ENCODE peak calls at places on chromosomes 12 and 14, in ten cellular contexts. One of them, this sample, is unnamed. For H3K36me3, the result is how much of the 10 kb centered on the place peaks cover.

GRCh38 chr14:95291859-95292542 is 27.7 kb downstream of the CLMN start:
- DNase-seq in body of pancreas: peak
- DNase-seq in heart left ventricle: peak
- DNase-seq in fibroblast of lung: peak
- DNase-seq in right lobe of liver: no peak
- DNase-seq in left ventricle myocardium inferior: peak
- DNase-seq in brain microvascular endothelial cell: peak
- DNase-seq in stomach: peak
- DNase-seq in mammary epithelial cell: peak
- DNase-seq in pancreas: peak
- DNase-seq in this sample: no peak

GRCh38 chr12:61566183-61566582 is 694.0 kb upstream of the USP15 start:
- DNase-seq in body of pancreas: no peak
- DNase-seq in brain microvascular endothelial cell: no peak
- DNase-seq in stomach: no peak
- DNase-seq in mammary epithelial cell: no peak
- DNase-seq in left ventricle myocardium inferior: no peak
- DNase-seq in fibroblast of lung: no peak
- DNase-seq in right lobe of liver: no peak
- DNase-seq in pancreas: no peak
- DNase-seq in heart left ventricle: no peak
- DNase-seq in this sample: no peak

GRCh38 chr12:107131832-107132616 is 38.7 kb upstream of the CRY1 start:
- DNase-seq in mammary epithelial cell: peak
- DNase-seq in heart left ventricle: no peak
- DNase-seq in left ventricle myocardium inferior: no peak
- DNase-seq in right lobe of liver: no peak
- DNase-seq in fibroblast of lung: peak
- DNase-seq in stomach: no peak
- DNase-seq in brain microvascular endothelial cell: peak
- DNase-seq in body of pancreas: peak
- DNase-seq in pancreas: peak
- DNase-seq in this sample: peak

GRCh38 chr12:104243551-104243950 is 28.0 kb downstream of the TXNRD1 start:
- DNase-seq in fibroblast of lung: peak
- DNase-seq in mammary epithelial cell: no peak
- DNase-seq in body of pancreas: no peak
- DNase-seq in brain microvascular endothelial cell: no peak
- DNase-seq in right lobe of liver: no peak
- DNase-seq in stomach: no peak
- DNase-seq in left ventricle myocardium inferior: no peak
- DNase-seq in pancreas: no peak
- DNase-seq in heart left ventricle: no peak
- DNase-seq in this sample: no peak

GRCh38 chr12:108691995-108692808 is 39.1 kb downstream of the CORO1C start:
- DNase-seq in body of pancreas: no peak
- DNase-seq in pancreas: no peak
- DNase-seq in heart left ventricle: no peak
- DNase-seq in mammary epithelial cell: no peak
- DNase-seq in right lobe of liver: no peak
- DNase-seq in fibroblast of lung: peak
- DNase-seq in stomach: no peak
- DNase-seq in left ventricle myocardium inferior: peak
- DNase-seq in brain microvascular endothelial cell: no peak
- DNase-seq in this sample: peak

GRCh38 chr14:29463727-29464370 is 463.8 kb downstream of the PRKD1 start:
- DNase-seq in left ventricle myocardium inferior: no peak
- DNase-seq in pancreas: no peak
- DNase-seq in right lobe of liver: no peak
- DNase-seq in heart left ventricle: no peak
- DNase-seq in fibroblast of lung: peak
- DNase-seq in body of pancreas: no peak
- DNase-seq in mammary epithelial cell: no peak
- DNase-seq in brain microvascular endothelial cell: no peak
- DNase-seq in stomach: no peak
- DNase-seq in this sample: no peak

GRCh38 chr12:54463484-54463883 is 9.9 kb downstream of the GTSF1 start:
- DNase-seq in stomach: no peak
- DNase-seq in pancreas: no peak
- DNase-seq in right lobe of liver: no peak
- DNase-seq in body of pancreas: no peak
- DNase-seq in left ventricle myocardium inferior: no peak
- DNase-seq in mammary epithelial cell: no peak
- DNase-seq in heart left ventricle: no peak
- DNase-seq in brain microvascular endothelial cell: no peak
- DNase-seq in fibroblast of lung: no peak
- DNase-seq in this sample: no peak

GRCh38 chr12:6322352-6322751 is 11.9 kb downstream of the PLEKHG6 start:
- DNase-seq in fibroblast of lung: no peak
- DNase-seq in brain microvascular endothelial cell: no peak
- DNase-seq in heart left ventricle: no peak
- DNase-seq in body of pancreas: no peak
- DNase-seq in stomach: no peak
- DNase-seq in pancreas: no peak
- DNase-seq in right lobe of liver: no peak
- DNase-seq in left ventricle myocardium inferior: no peak
- DNase-seq in mammary epithelial cell: no peak
- DNase-seq in this sample: peak

GRCh38 chr14:21911877-21912276 is 238.3 kb upstream of the OR4E1 start:
- DNase-seq in pancreas: no peak
- DNase-seq in right lobe of liver: no peak
- DNase-seq in mammary epithelial cell: no peak
- DNase-seq in fibroblast of lung: no peak
- DNase-seq in stomach: no peak
- DNase-seq in brain microvascular endothelial cell: no peak
- DNase-seq in left ventricle myocardium inferior: no peak
- DNase-seq in body of pancreas: no peak
- DNase-seq in heart left ventricle: no peak
- DNase-seq in this sample: no peak

GRCh38 chr14:75428230-75429104 is 645 bp downstream of the JDP2 start:
- DNase-seq in body of pancreas: peak
- DNase-seq in pancreas: peak
- DNase-seq in stomach: peak
- DNase-seq in heart left ventricle: peak
- DNase-seq in fibroblast of lung: peak
- DNase-seq in right lobe of liver: peak
- DNase-seq in brain microvascular endothelial cell: no peak
- DNase-seq in mammary epithelial cell: peak
- DNase-seq in left ventricle myocardium inferior: peak
- DNase-seq in this sample: peak

GRCh38 chr12:114744696-114745095 is 60.7 kb upstream of the TBX3 start:
- DNase-seq in heart left ventricle: no peak
- DNase-seq in left ventricle myocardium inferior: no peak
- DNase-seq in brain microvascular endothelial cell: no peak
- DNase-seq in fibroblast of lung: no peak
- DNase-seq in mammary epithelial cell: no peak
- DNase-seq in stomach: no peak
- DNase-seq in right lobe of liver: no peak
- DNase-seq in body of pancreas: no peak
- DNase-seq in pancreas: no peak
- DNase-seq in this sample: no peak

GRCh38 chr12:122226366-122227222 is 742 bp upstream of the DIABLO start:
- DNase-seq in pancreas: no peak
- DNase-seq in heart left ventricle: no peak
- DNase-seq in right lobe of liver: no peak
- DNase-seq in stomach: no peak
- DNase-seq in brain microvascular endothelial cell: no peak
- DNase-seq in fibroblast of lung: no peak
- DNase-seq in left ventricle myocardium inferior: no peak
- DNase-seq in body of pancreas: no peak
- DNase-seq in mammary epithelial cell: no peak
- DNase-seq in this sample: no peak
- H3K36me3 ChIP-seq in pancreas: under half
- H3K36me3 ChIP-seq in heart left ventricle: half or more
- H3K36me3 ChIP-seq in right lobe of liver: under half
- H3K36me3 ChIP-seq in stomach: half or more
- H3K36me3 ChIP-seq in brain microvascular endothelial cell: under half
- H3K36me3 ChIP-seq in fibroblast of lung: under half
- H3K36me3 ChIP-seq in left ventricle myocardium inferior: under half
- H3K36me3 ChIP-seq in body of pancreas: under half
- H3K36me3 ChIP-seq in mammary epithelial cell: under half
- H3K36me3 ChIP-seq in this sample: under half

GRCh38 chr12:21849878-21850277 is 75.4 kb upstream of the KCNJ8 start:
- DNase-seq in heart left ventricle: no peak
- DNase-seq in brain microvascular endothelial cell: no peak
- DNase-seq in stomach: no peak
- DNase-seq in body of pancreas: no peak
- DNase-seq in fibroblast of lung: no peak
- DNase-seq in mammary epithelial cell: no peak
- DNase-seq in right lobe of liver: no peak
- DNase-seq in pancreas: no peak
- DNase-seq in left ventricle myocardium inferior: no peak
- DNase-seq in this sample: no peak
- TF ChIP-seq CTCF in heart left ventricle: no peak
- TF ChIP-seq CTCF in brain microvascular endothelial cell: no peak
- TF ChIP-seq CTCF in stomach: no peak
- TF ChIP-seq CTCF in body of pancreas: no peak
- TF ChIP-seq CTCF in fibroblast of lung: no peak
- TF ChIP-seq CTCF in mammary epithelial cell: no peak
- TF ChIP-seq CTCF in right lobe of liver: no peak
- TF ChIP-seq CTCF in pancreas: no peak
- TF ChIP-seq CTCF in left ventricle myocardium inferior: no peak
- TF ChIP-seq CTCF in this sample: no peak

GRCh38 chr14:98366429-98366828 is 905.6 kb downstream of the BCL11B start:
- DNase-seq in right lobe of liver: no peak
- DNase-seq in body of pancreas: no peak
- DNase-seq in brain microvascular endothelial cell: no peak
- DNase-seq in heart left ventricle: no peak
- DNase-seq in stomach: no peak
- DNase-seq in left ventricle myocardium inferior: no peak
- DNase-seq in pancreas: no peak
- DNase-seq in fibroblast of lung: no peak
- DNase-seq in mammary epithelial cell: no peak
- DNase-seq in this sample: no peak

GRCh38 chr14:98370352-98370751 is 901.6 kb downstream of the BCL11B start:
- DNase-seq in heart left ventricle: no peak
- DNase-seq in right lobe of liver: no peak
- DNase-seq in stomach: no peak
- DNase-seq in brain microvascular endothelial cell: no peak
- DNase-seq in fibroblast of lung: no peak
- DNase-seq in mammary epithelial cell: peak
- DNase-seq in body of pancreas: no peak
- DNase-seq in pancreas: no peak
- DNase-seq in left ventricle myocardium inferior: no peak
- DNase-seq in this sample: no peak

GRCh38 chr14:98368916-98369315 is 903.1 kb downstream of the BCL11B start:
- DNase-seq in right lobe of liver: no peak
- DNase-seq in pancreas: no peak
- DNase-seq in stomach: no peak
- DNase-seq in fibroblast of lung: no peak
- DNase-seq in left ventricle myocardium inferior: no peak
- DNase-seq in body of pancreas: no peak
- DNase-seq in brain microvascular endothelial cell: no peak
- DNase-seq in mammary epithelial cell: peak
- DNase-seq in heart left ventricle: no peak
- DNase-seq in this sample: no peak

GRCh38 chr14:98369344-98369743 is 902.7 kb downstream of the BCL11B start:
- DNase-seq in body of pancreas: no peak
- DNase-seq in heart left ventricle: no peak
- DNase-seq in right lobe of liver: no peak
- DNase-seq in fibroblast of lung: no peak
- DNase-seq in left ventricle myocardium inferior: no peak
- DNase-seq in pancreas: no peak
- DNase-seq in mammary epithelial cell: no peak
- DNase-seq in brain microvascular endothelial cell: no peak
- DNase-seq in stomach: no peak
- DNase-seq in this sample: no peak

DNA sequence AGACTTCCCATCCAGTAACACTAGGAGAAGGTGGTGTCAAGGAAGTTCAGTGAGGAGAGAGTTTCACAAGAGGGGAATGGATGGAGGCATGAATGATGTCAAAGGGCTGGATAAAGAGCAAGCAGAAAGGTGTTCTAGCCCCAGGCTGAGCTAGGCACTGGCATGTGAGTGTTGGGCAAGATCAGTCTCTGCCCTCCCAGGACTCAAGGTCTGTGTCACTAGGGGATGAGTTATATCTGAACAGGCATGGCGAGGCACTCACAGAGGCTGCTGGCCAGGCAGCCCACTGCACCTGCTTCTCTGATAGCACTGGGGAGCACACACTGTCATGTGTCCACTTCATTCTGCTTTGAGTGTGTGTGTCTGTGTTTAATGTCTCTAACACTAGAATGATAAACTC is 903.8 kb downstream of the BCL11B start:
- DNase-seq in fibroblast of lung: no peak
- DNase-seq in left ventricle myocardium inferior: no peak
- DNase-seq in stomach: no peak
- DNase-seq in pancreas: no peak
- DNase-seq in body of pancreas: no peak
- DNase-seq in mammary epithelial cell: peak
- DNase-seq in heart left ventricle: no peak
- DNase-seq in brain microvascular endothelial cell: no peak
- DNase-seq in right lobe of liver: no peak
- DNase-seq in this sample: no peak
- H3K36me3 ChIP-seq in fibroblast of lung: under half
- H3K36me3 ChIP-seq in left ventricle myocardium inferior: under half
- H3K36me3 ChIP-seq in stomach: under half
- H3K36me3 ChIP-seq in pancreas: under half
- H3K36me3 ChIP-seq in body of pancreas: under half
- H3K36me3 ChIP-seq in mammary epithelial cell: under half
- H3K36me3 ChIP-seq in heart left ventricle: under half
- H3K36me3 ChIP-seq in brain microvascular endothelial cell: under half
- H3K36me3 ChIP-seq in right lobe of liver: under half
- H3K36me3 ChIP-seq in this sample: under half

GRCh38 chr14:88904206-88904647 is 79.8 kb downstream of the TTC8 start:
- DNase-seq in stomach: no peak
- DNase-seq in mammary epithelial cell: no peak
- DNase-seq in left ventricle myocardium inferior: no peak
- DNase-seq in right lobe of liver: no peak
- DNase-seq in body of pancreas: no peak
- DNase-seq in pancreas: no peak
- DNase-seq in brain microvascular endothelial cell: no peak
- DNase-seq in fibroblast of lung: peak
- DNase-seq in heart left ventricle: no peak
- DNase-seq in this sample: no peak
- TF ChIP-seq CTCF in stomach: no peak
- TF ChIP-seq CTCF in mammary epithelial cell: no peak
- TF ChIP-seq CTCF in left ventricle myocardium inferior: no peak
- TF ChIP-seq CTCF in right lobe of liver: no peak
- TF ChIP-seq CTCF in body of pancreas: no peak
- TF ChIP-seq CTCF in pancreas: no peak
- TF ChIP-seq CTCF in brain microvascular endothelial cell: no peak
- TF ChIP-seq CTCF in fibroblast of lung: no peak
- TF ChIP-seq CTCF in heart left ventricle: no peak
- TF ChIP-seq CTCF in this sample: no peak

DNA sequence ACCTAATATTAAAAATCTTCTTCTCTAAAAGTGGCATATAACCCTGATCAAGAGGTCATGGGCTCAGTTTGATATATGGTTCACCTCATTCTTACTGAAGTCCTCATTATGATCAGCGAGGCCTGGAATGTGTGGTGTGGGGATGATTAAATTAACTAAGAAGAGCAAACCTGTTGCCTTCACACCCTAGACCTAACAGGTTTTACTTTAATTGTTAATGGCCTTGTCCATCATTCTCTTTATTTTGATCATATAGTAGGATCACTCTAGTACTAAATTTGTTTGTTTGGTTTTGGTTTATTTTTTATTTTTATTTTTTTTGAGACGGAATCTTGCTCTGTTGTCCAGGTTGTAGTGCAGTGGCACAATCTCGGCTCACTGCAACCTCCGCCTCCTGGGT is 43.5 kb downstream of the VEZT start:
- DNase-seq in heart left ventricle: no peak
- DNase-seq in pancreas: no peak
- DNase-seq in body of pancreas: no peak
- DNase-seq in stomach: no peak
- DNase-seq in fibroblast of lung: no peak
- DNase-seq in left ventricle myocardium inferior: no peak
- DNase-seq in right lobe of liver: no peak
- DNase-seq in mammary epithelial cell: no peak
- DNase-seq in brain microvascular endothelial cell: no peak
- DNase-seq in this sample: no peak
- H3K36me3 ChIP-seq in heart left ventricle: half or more
- H3K36me3 ChIP-seq in pancreas: under half
- H3K36me3 ChIP-seq in body of pancreas: under half
- H3K36me3 ChIP-seq in stomach: half or more
- H3K36me3 ChIP-seq in fibroblast of lung: under half
- H3K36me3 ChIP-seq in left ventricle myocardium inferior: under half
- H3K36me3 ChIP-seq in right lobe of liver: under half
- H3K36me3 ChIP-seq in mammary epithelial cell: under half
- H3K36me3 ChIP-seq in brain microvascular endothelial cell: under half
- H3K36me3 ChIP-seq in this sample: half or more

This sample was measured in endodermal cell.